ENCODE peak calls at places on chromosomes 6 and 20, in nine cellular contexts. J, R, Y, G, O, N, F, M and H are unnamed samples.

GRCh38 chr20:23159256-23159922 is 73.3 kb upstream of the CD93 start:
- DNase-seq in J (no peak), R (no peak), Y (no peak), G (no peak), O (no peak), N (peak), F (no peak), M (no peak), H (peak)

GRCh38 chr6:132813173-132813856 is 1.1 kb upstream of the RPS12 start:
- DNase-seq in J (no peak), R (peak), Y (peak), G (peak), O (no peak), N (peak), F (no peak), M (no peak), H (peak)

GRCh38 chr20:22312744-22313346 is 271.5 kb downstream of the FOXA2 start:
- DNase-seq in J (no peak), R (peak), Y (peak), G (peak), O (no peak), N (no peak), F (peak), M (peak), H (no peak)

GRCh38 chr20:62805365-62805710 is 703 bp downstream of the OGFR start:
- DNase-seq in J (no peak), R (peak), Y (peak), G (no peak), O (no peak), N (no peak), F (no peak), M (no peak), H (no peak)

GRCh38 chr20:36666181-36666740 is 20.3 kb upstream of the SLA2 start:
- DNase-seq in J (no peak), R (peak), Y (peak), G (no peak), O (no peak), N (no peak), F (no peak), M (no peak), H (no peak)

GRCh38 chr6:150293423-150294280 is 75.2 kb upstream of the IYD start:
- DNase-seq in J (no peak), R (no peak), Y (no peak), G (no peak), O (no peak), N (no peak), F (peak), M (no peak), H (no peak)

GRCh38 chr20:29689411-29690225 is 1567.8 kb upstream of the DEFB115 start:
- DNase-seq in J (no peak), R (no peak), Y (no peak), G (peak), O (peak), N (no peak), F (no peak), M (no peak), H (peak)

GRCh38 chr6:53945765-53946407 is 151.1 kb downstream of the LRRC1 start:
- DNase-seq in J (no peak), R (no peak), Y (no peak), G (no peak), O (no peak), N (no peak), F (no peak), M (no peak), H (no peak)

GRCh38 chr20:47950103-47950502 is 164.8 kb upstream of the SULF2 start:
- DNase-seq in J (no peak), R (no peak), Y (no peak), G (no peak), O (no peak), N (no peak), F (no peak), M (no peak), H (no peak)

GRCh38 chr6:8462694-8463093 is 27.3 kb upstream of the SLC35B3 start:
- DNase-seq in J (no peak), R (no peak), Y (no peak), G (no peak), O (no peak), N (no peak), F (no peak), M (no peak), H (no peak)

GRCh38 chr6:107292570-107293285 is 166.6 kb downstream of the PDSS2 start:
- DNase-seq in J (no peak), R (no peak), Y (no peak), G (no peak), O (no peak), N (no peak), F (no peak), M (no peak), H (no peak)

GRCh38 chr6:127939442-127940066 is 38.7 kb upstream of the THEMIS start:
- DNase-seq in J (no peak), R (no peak), Y (no peak), G (no peak), O (no peak), N (no peak), F (no peak), M (no peak), H (no peak)

GRCh38 chr20:51966296-51966971 is 164.1 kb upstream of the SALL4 start:
- DNase-seq in J (no peak), R (peak), Y (peak), G (no peak), O (peak), N (no peak), F (peak), M (peak), H (peak)

GRCh38 chr6:139881251-139881650 is 506.8 kb upstream of the CITED2 start:
- DNase-seq in J (no peak), R (no peak), Y (no peak), G (no peak), O (no peak), N (no peak), F (no peak), M (no peak), H (no peak)

GRCh38 chr20:51440589-51440988 is 101.9 kb downstream of the NFATC2 start:
- DNase-seq in J (no peak), R (peak), Y (peak), G (no peak), O (no peak), N (no peak), F (no peak), M (no peak), H (no peak)

GRCh38 chr6:170029416-170030283 is 261.2 kb downstream of the DLL1 start:
- DNase-seq in J (no peak), R (no peak), Y (no peak), G (peak), O (no peak), N (peak), F (no peak), M (no peak), H (peak)

GRCh38 chr6:87907521-87907920 is 140.1 kb upstream of the SPACA1 start:
- DNase-seq in J (no peak), R (no peak), Y (peak), G (no peak), O (no peak), N (no peak), F (no peak), M (no peak), H (no peak)

GRCh38 chr6:94341173-94341572 is 921.8 kb upstream of the EPHA7 start:
- DNase-seq in J (no peak), R (no peak), Y (no peak), G (no peak), O (no peak), N (no peak), F (no peak), M (no peak), H (no peak)

GRCh38 chr6:156045416-156045815 is 589.8 kb upstream of the NOX3 start:
- DNase-seq in J (no peak), R (no peak), Y (no peak), G (no peak), O (no peak), N (no peak), F (no peak), M (no peak), H (no peak)

GRCh38 chr6:142702501-142703460 is 242.2 kb downstream of the HIVEP2 start:
- DNase-seq in J (no peak), R (no peak), Y (no peak), G (peak), O (peak), N (peak), F (no peak), M (no peak), H (peak)

GRCh38 chr6:138242987-138243592 is 24.8 kb upstream of the PBOV1 start:
- DNase-seq in J (no peak), R (no peak), Y (no peak), G (no peak), O (no peak), N (no peak), F (no peak), M (no peak), H (no peak)

GRCh38 chr6:128725271-128726233 is 157.4 kb upstream of the LAMA2 start:
- DNase-seq in J (no peak), R (peak), Y (peak), G (peak), O (no peak), N (no peak), F (peak), M (peak), H (no peak)

GRCh38 chr6:165832471-165832836 is 169.4 kb upstream of the PDE10A start:
- DNase-seq in J (no peak), R (no peak), Y (no peak), G (no peak), O (no peak), N (no peak), F (no peak), M (no peak), H (no peak)

GRCh38 chr6:143941852-143942627 is 66.0 kb downstream of the PLAGL1 start:
- DNase-seq in J (no peak), R (peak), Y (peak), G (no peak), O (no peak), N (no peak), F (peak), M (peak), H (no peak)

GRCh38 chr6:130466052-130466743 is 100.4 kb downstream of the TMEM200A start:
- DNase-seq in J (no peak), R (no peak), Y (no peak), G (no peak), O (no peak), N (no peak), F (no peak), M (no peak), H (no peak)

GRCh38 chr20:41738584-41739193 is 120.5 kb upstream of the CHD6 start:
- DNase-seq in J (no peak), R (peak), Y (peak), G (peak), O (peak), N (no peak), F (peak), M (peak), H (peak)

GRCh38 chr20:2470051-2470431 is 548 bp downstream of the SNRPB start:
- DNase-seq in J (peak), R (peak), Y (peak), G (no peak), O (peak), N (peak), F (no peak), M (peak), H (peak)

GRCh38 chr6:170037541-170038250 is 253.2 kb downstream of the DLL1 start:
- DNase-seq in J (no peak), R (no peak), Y (no peak), G (peak), O (no peak), N (peak), F (no peak), M (no peak), H (no peak)

GRCh38 chr6:5634525-5634924 is 372.2 kb downstream of the NRN1 start:
- DNase-seq in J (no peak), R (no peak), Y (no peak), G (no peak), O (no peak), N (no peak), F (no peak), M (no peak), H (no peak)

GRCh38 chr6:84671188-84671587 is 93.2 kb downstream of the TBX18 start:
- DNase-seq in J (no peak), R (no peak), Y (no peak), G (no peak), O (no peak), N (no peak), F (no peak), M (no peak), H (no peak)